ENCODE peak calls at places on chromosome 21, in five cellular contexts. F is hypothalamus, L is bronchial epithelial cell, R is WTC11, I is AG04450. C is an unnamed sample.

GRCh38 chr21:42459583-42460215 is 36.3 kb downstream of the RSPH1 start:
- DNase-seq in F (no peak), L (no peak), R (no peak), I (no peak), C (no peak)

GRCh38 chr21:38980416-38981319 is 174.9 kb downstream of the ETS2 start:
- DNase-seq in F (no peak), L (no peak), R (no peak), I (no peak), C (no peak)

GRCh38 chr21:10464975-10465374 is 56.4 kb upstream of the TPTE start:
- DNase-seq in F (no peak), L (no peak), R (no peak), I (no peak), C (no peak)

GRCh38 chr21:27561116-27561515 is 594.2 kb upstream of the ADAMTS5 start:
- DNase-seq in F (no peak), L (peak), R (no peak), I (no peak), C (no peak)

GRCh38 chr21:46121286-46122221 is 23.6 kb downstream of the COL6A2 start:
- DNase-seq in F (no peak), L (no peak), R (peak), I (no peak), C (no peak)

GRCh38 chr21:42043961-42044360 is 27.2 kb upstream of the UMODL1 start:
- DNase-seq in F (no peak), L (no peak), R (no peak), I (no peak), C (no peak)

GRCh38 chr21:17610862-17611261 is 1.8 kb downstream of the BTG3 start:
- DNase-seq in F (no peak), L (no peak), R (no peak), I (no peak), C (no peak)

GRCh38 chr21:42654179-42654912 is 925 bp downstream of the PDE9A start:
- DNase-seq in F (no peak), L (no peak), R (no peak), I (no peak), C (no peak)

GRCh38 chr21:31732891-31733520 is 1.1 kb upstream of the SCAF4 start:
- DNase-seq in F (no peak), L (no peak), R (peak), I (no peak), C (no peak)

GRCh38 chr21:35905973-35906357 is 154.4 kb downstream of the SETD4 start:
- DNase-seq in F (no peak), L (no peak), R (no peak), I (no peak), C (no peak)

GRCh38 chr21:31072486-31072885 is 34.2 kb upstream of the KRTAP19-8 start:
- DNase-seq in F (no peak), L (no peak), R (no peak), I (no peak), C (no peak)

GRCh38 chr21:34367320-34367935 is 3.6 kb downstream of the KCNE2 start:
- DNase-seq in F (no peak), L (peak), R (peak), I (peak), C (no peak)

GRCh38 chr21:29187939-29188338 is 57.5 kb downstream of the MAP3K7CL start:
- DNase-seq in F (no peak), L (peak), R (no peak), I (peak), C (peak)

GRCh38 chr21:25953196-25953595 is 217.4 kb downstream of the APP start:
- DNase-seq in F (no peak), L (no peak), R (no peak), I (no peak), C (no peak)

GRCh38 chr21:42229676-42230075 is 10.7 kb downstream of the ABCG1 start:
- DNase-seq in F (no peak), L (no peak), R (no peak), I (no peak), C (no peak)

GRCh38 chr21:26732442-26733221 is 112.6 kb downstream of the ADAMTS1 start:
- DNase-seq in F (no peak), L (peak), R (peak), I (peak), C (peak)

GRCh38 chr21:41322496-41323382 is 6.1 kb downstream of the FAM3B start:
- DNase-seq in F (no peak), L (no peak), R (no peak), I (no peak), C (no peak)

GRCh38 chr21:36976882-36977651 is 10.6 kb upstream of the HLCS start:
- DNase-seq in F (no peak), L (peak), R (peak), I (peak), C (peak)

GRCh38 chr21:31888936-31889371 is 16.1 kb downstream of the HUNK start:
- DNase-seq in F (no peak), L (peak), R (no peak), I (no peak), C (no peak)

GRCh38 chr21:36854391-36854790 is 112.1 kb downstream of the HLCS start:
- DNase-seq in F (no peak), L (peak), R (peak), I (no peak), C (no peak)

GRCh38 chr21:36684957-36685714 is 13.8 kb upstream of the SIM2 start:
- DNase-seq in F (no peak), L (no peak), R (no peak), I (no peak), C (no peak)

GRCh38 chr21:38478782-38479181 is 19.5 kb downstream of the ERG start:
- DNase-seq in F (no peak), L (peak), R (no peak), I (no peak), C (no peak)

GRCh38 chr21:34021726-34022125 is 51.7 kb upstream of the MRPS6 start:
- DNase-seq in F (no peak), L (peak), R (no peak), I (no peak), C (no peak)